ENCODE peak calls at places on chromosomes 6 and 20, in four cellular contexts. U is H1, C is GM12878, B is HepG2. F is an unnamed sample.

GRCh38 chr6:50834929-50835328 is 16.3 kb downstream of the TFAP2B start:
- DNase-seq in B (no peak), U (no peak), C (no peak), F (no peak)

GRCh38 chr6:140602843-140603242 is 1228.4 kb upstream of the CITED2 start:
- DNase-seq in B (no peak), U (no peak), C (no peak), F (no peak)

GRCh38 chr6:105310947-105311346 is 91.9 kb downstream of the PREP start:
- DNase-seq in U (no peak), C (no peak), B (no peak), F (no peak)

GRCh38 chr6:99802396-99803031 is 191.5 kb downstream of the MCHR2 start:
- DNase-seq in B (no peak), C (no peak), U (peak; percentile 93), F (peak; percentile 23)

GRCh38 chr6:74018825-74019224 is 322.8 kb downstream of the CD109 start:
- DNase-seq in U (no peak), B (no peak), C (no peak), F (no peak)

GRCh38 chr20:11502668-11503067 is 415.0 kb upstream of the BTBD3 start:
- DNase-seq in B (no peak), C (no peak), U (no peak), F (no peak)

GRCh38 chr6:9103876-9104521 is 668.7 kb upstream of the SLC35B3 start:
- DNase-seq in B (no peak), U (no peak), C (no peak), F (no peak)

GRCh38 chr20:52943185-52943841 is 28.8 kb upstream of the TSHZ2 start:
- DNase-seq in C (no peak), U (no peak), B (peak; percentile 31), F (no peak)

GRCh38 chr20:25389858-25390537 is 637 bp downstream of the ABHD12 start:
- DNase-seq in B (no peak), U (peak; percentile 69), C (no peak), F (no peak)

GRCh38 chr6:133590814-133591213 is 298.1 kb upstream of the TCF21 start:
- DNase-seq in B (no peak), U (no peak), C (no peak), F (no peak)

GRCh38 chr20:3046677-3047462 is 1.0 kb downstream of the MRPS26 start:
- DNase-seq in C (no peak), B (peak; percentile 47), U (peak; percentile 62), F (no peak)

GRCh38 chr6:82711105-82711829 is 347.6 kb downstream of the TPBG start:
- DNase-seq in U (no peak), C (no peak), B (no peak), F (no peak)

GRCh38 chr6:43742285-43742684 is 27.7 kb upstream of the VEGFA start:
- DNase-seq in U (no peak), B (no peak), C (no peak), F (no peak)

GRCh38 chr6:80523531-80523970 is 417.1 kb downstream of the BCKDHB start:
- DNase-seq in C (no peak), B (no peak), U (peak; percentile 74), F (peak; percentile 28)

GRCh38 chr20:21571841-21572690 is 58.2 kb upstream of the NKX2-2 start:
- DNase-seq in U (peak; percentile 57), B (peak; percentile 23), C (no peak), F (no peak)

GRCh38 chr20:49557449-49557848 is 10.5 kb downstream of the PTGIS start:
- DNase-seq in U (no peak), C (no peak), B (no peak), F (no peak)

GRCh38 chr20:36634342-36634741 is 11.7 kb downstream of the SLA2 start:
- DNase-seq in C (no peak), B (no peak), U (no peak), F (no peak)

GRCh38 chr6:47047479-47048411 is 5.6 kb upstream of the ADGRF1 start:
- DNase-seq in U (peak; percentile 56), B (peak; percentile 95), C (peak; percentile 11), F (peak; percentile 72)

GRCh38 chr6:157597461-157598312 is 216.7 kb downstream of the ZDHHC14 start:
- DNase-seq in B (peak; percentile 56), U (peak; percentile 71), C (no peak), F (no peak)

GRCh38 chr20:51651921-51652549 is 109.5 kb upstream of the NFATC2 start:
- DNase-seq in C (no peak), U (no peak), B (no peak), F (no peak)

GRCh38 chr6:3261921-3262320 is 3.2 kb downstream of the PSMG4 start:
- DNase-seq in C (no peak), B (no peak), U (no peak), F (no peak)

GRCh38 chr6:98944598-98945011 is 3.1 kb downstream of the FBXL4 start:
- DNase-seq in C (no peak), U (no peak), B (peak; percentile 90), F (no peak)

GRCh38 chr6:157078326-157078725 is 245.0 kb downstream of the TMEM242 start:
- DNase-seq in B (no peak), C (no peak), U (no peak), F (no peak)

GRCh38 chr6:38156818-38157565 is 337.5 kb downstream of the ZFAND3 start:
- DNase-seq in B (no peak), C (no peak), U (no peak), F (no peak)

GRCh38 chr6:84618046-84618752 is 146.2 kb downstream of the TBX18 start:
- DNase-seq in U (no peak), B (no peak), C (no peak), F (no peak)

GRCh38 chr6:154230390-154230789 is 126.2 kb downstream of the IPCEF1 start:
- DNase-seq in U (no peak), B (no peak), C (no peak), F (no peak)

GRCh38 chr20:33410081-33410742 is 8.9 kb upstream of the CDK5RAP1 start:
- DNase-seq in C (no peak), B (no peak), U (no peak), F (no peak)

GRCh38 chr6:139482184-139482751 is 107.8 kb upstream of the CITED2 start:
- DNase-seq in U (no peak), B (no peak), C (no peak), F (no peak)

GRCh38 chr6:4641461-4641860 is 134.7 kb upstream of the CDYL start:
- DNase-seq in U (no peak), B (no peak), C (no peak), F (no peak)

GRCh38 chr6:56507517-56507916 is 135.2 kb downstream of the DST start:
- DNase-seq in B (no peak), C (no peak), U (no peak), F (no peak)

GRCh38 chr6:161547617-161548016 is 273.8 kb upstream of the AGPAT4 start:
- DNase-seq in C (no peak), U (no peak), B (no peak), F (no peak)

GRCh38 chr20:62362590-62362940 is 4.5 kb downstream of the LAMA5 start:
- DNase-seq in B (no peak), U (no peak), C (no peak), F (no peak)
- H3K9ac ChIP-seq in B (no peak overlapping the region), U (peak overlapping the region; percentile 62), C (no peak overlapping the region), F (peak overlapping the region; percentile 51)

DNA sequence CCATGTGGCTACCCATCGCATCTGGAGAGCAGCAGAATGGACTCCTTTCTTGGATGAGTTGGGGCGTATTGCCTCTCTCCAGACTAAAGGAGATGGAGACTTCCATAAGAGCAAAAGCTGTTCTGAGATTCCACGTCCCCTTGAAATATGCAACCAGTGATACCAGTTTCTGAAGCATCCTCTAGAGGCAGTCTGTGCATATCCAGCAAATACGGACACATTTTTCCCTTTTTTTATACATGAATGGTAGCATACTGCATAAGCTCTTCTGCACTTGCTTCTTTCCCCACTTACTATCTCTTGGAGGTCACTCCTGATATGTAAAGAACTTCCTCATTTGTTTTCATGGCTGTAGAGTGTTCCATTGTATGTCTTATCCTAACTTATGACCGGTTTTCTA is 34.6 kb downstream of the TAF8 start:
- DNase-seq in B (no peak), C (no peak), U (no peak), F (no peak)
- TF ChIP-seq SUZ12 in B (no peak), C (no peak), U (no peak), F (no peak)

GRCh38 chr20:46894579-46894958 is at the start of gene EYA2:
- DNase-seq in U (peak; percentile 65), B (no peak), C (no peak), F (peak; percentile 9)
- H3K4me3 ChIP-seq in U (peak within 1 kb of the TSS; percentile 62), B (no peak within 1 kb of the TSS), C (no peak within 1 kb of the TSS), F (peak within 1 kb of the TSS; percentile 72)

GRCh38 chr6:53309897-53310291 is 38.9 kb downstream of the ELOVL5 start:
- DNase-seq in B (no peak), C (no peak), U (no peak), F (no peak)
- H3K9ac ChIP-seq in B (no peak overlapping the region), C (no peak overlapping the region), U (no peak overlapping the region), F (no peak overlapping the region)

GRCh38 chr6:137795510-137795909 is 71.5 kb upstream of the TNFAIP3 start:
- DNase-seq in C (no peak), U (no peak), B (no peak), F (no peak)
- TF ChIP-seq SUZ12 in C (no peak), U (no peak), B (no peak), F (no peak)

F was measured in NT2/D1.